ENCODE peak calls at places on chromosome 9, in ten cellular contexts. Q is spleen, W is BE2C, R is coronary artery, P is endothelial cell of umbilical vein, A is kidney epithelial cell, X is cardiac fibroblast, L is stomach, N is AG04450, V is body of pancreas. B is an unnamed sample.

GRCh38 chr9:125630436-125630835 is 76.6 kb downstream of the MAPKAP1 start:
- DNase-seq in R (no peak), W (no peak), N (no peak), P (no peak), X (peak; percentile 22), L (no peak), A (no peak), V (no peak), Q (no peak), B (no peak)

GRCh38 chr9:129125478-129125877 is 14.3 kb downstream of the PTPA start:
- DNase-seq in W (no peak), P (no peak), L (no peak), N (no peak), V (no peak), Q (no peak), R (no peak), X (peak; percentile 87), A (no peak), B (peak; percentile 88)

GRCh38 chr9:98873535-98874432 is 66.3 kb downstream of the GALNT12 start:
- DNase-seq in Q (no peak), R (no peak), V (peak; percentile 78), N (no peak), L (peak; percentile 51), A (no peak), X (peak; percentile 84), W (no peak), P (no peak), B (peak; percentile 70)

GRCh38 chr9:121281614-121282291 is 13.8 kb downstream of the GSN start:
- DNase-seq in L (peak; percentile 93), Q (peak; percentile 86), V (peak; percentile 88), A (peak; percentile 66), R (peak; percentile 90), X (peak; percentile 80), N (no peak), P (peak; percentile 68), W (no peak), B (peak; percentile 72)

GRCh38 chr9:78930281-78930680 is 633.4 kb downstream of the PSAT1 start:
- DNase-seq in Q (no peak), R (no peak), W (no peak), A (no peak), X (no peak), P (no peak), V (no peak), L (no peak), N (no peak), B (no peak)

GRCh38 chr9:108130896-108131295 is 641.3 kb upstream of the KLF4 start:
- DNase-seq in W (no peak), Q (no peak), A (no peak), P (no peak), N (no peak), V (no peak), L (peak; percentile 33), R (no peak), X (no peak), B (no peak)

GRCh38 chr9:89532478-89532877 is 34.6 kb upstream of the SEMA4D start:
- DNase-seq in X (no peak), A (no peak), V (no peak), R (no peak), P (no peak), N (no peak), W (no peak), Q (no peak), L (peak; percentile 28), B (no peak)

GRCh38 chr9:129568560-129569505 is 52.1 kb downstream of the C9orf50 start:
- DNase-seq in L (peak; percentile 71), P (no peak), X (peak; percentile 18), R (peak; percentile 79), N (no peak), W (peak; percentile 49), V (peak; percentile 68), Q (no peak), A (no peak), B (no peak)

GRCh38 chr9:135029434-135029833 is 58.0 kb upstream of the OLFM1 start:
- DNase-seq in P (no peak), L (no peak), R (no peak), Q (no peak), N (no peak), A (no peak), V (no peak), W (no peak), X (no peak), B (no peak)

GRCh38 chr9:12975496-12975895 is 200.7 kb downstream of the LURAP1L start:
- DNase-seq in W (no peak), Q (no peak), X (no peak), N (no peak), V (no peak), A (no peak), P (no peak), R (no peak), L (no peak), B (no peak)

GRCh38 chr9:97857603-97858392 is 4.8 kb downstream of the FOXE1 start:
- DNase-seq in W (no peak), R (no peak), A (no peak), L (no peak), P (no peak), N (no peak), V (no peak), Q (no peak), X (no peak), B (no peak)

GRCh38 chr9:93899609-93900435 is 55.3 kb downstream of the BARX1 start:
- DNase-seq in Q (peak; percentile 66), L (no peak), P (no peak), R (peak; percentile 65), V (no peak), A (no peak), X (no peak), W (no peak), N (no peak), B (no peak)

GRCh38 chr9:137193771-137194170 is 5.3 kb downstream of the SSNA1 start:
- DNase-seq in L (no peak), P (no peak), Q (no peak), W (no peak), N (no peak), A (no peak), R (no peak), V (peak; percentile 32), X (no peak), B (no peak)

GRCh38 chr9:76873056-76873792 is 32.7 kb downstream of the PRUNE2 start:
- DNase-seq in P (no peak), V (no peak), Q (no peak), N (no peak), R (no peak), W (peak; percentile 68), X (peak; percentile 35), L (no peak), A (no peak), B (peak; percentile 57)

GRCh38 chr9:88809371-88809770 is 181.9 kb upstream of the S1PR3 start:
- DNase-seq in W (no peak), N (no peak), R (peak; percentile 19), Q (no peak), L (no peak), X (peak; percentile 56), P (peak; percentile 59), A (no peak), V (no peak), B (peak; percentile 37)

GRCh38 chr9:21904776-21905175 is 89.4 kb downstream of the CDKN2A start:
- DNase-seq in W (no peak), L (no peak), R (no peak), P (no peak), X (no peak), A (no peak), N (no peak), Q (no peak), V (no peak), B (peak; percentile 15)
- TF ChIP-seq CTCF in W (no peak), L (no peak), R (no peak), P (no peak), X (peak; percentile 35), A (no peak), N (peak; percentile 13), Q (no peak), V (no peak), B (no peak)

GRCh38 chr9:100084734-100085133 is 14.1 kb downstream of the ERP44 start:
- DNase-seq in X (no peak), A (no peak), N (no peak), R (no peak), P (no peak), W (no peak), V (no peak), Q (no peak), L (no peak), B (no peak)
- H3K4me3 ChIP-seq in X (no peak overlapping the region), A (no peak overlapping the region), N (no peak overlapping the region), R (no peak overlapping the region), P (no peak overlapping the region), W (no peak overlapping the region), V (no peak overlapping the region), Q (no peak overlapping the region), L (no peak overlapping the region), B (no peak overlapping the region)

GRCh38 chr9:4594545-4594944 is 67.5 kb upstream of the PLPP6 start:
- DNase-seq in Q (no peak), N (no peak), L (no peak), X (no peak), A (no peak), P (no peak), V (no peak), W (no peak), R (no peak), B (no peak)

GRCh38 chr9:4592325-4592724 is 69.8 kb upstream of the PLPP6 start:
- DNase-seq in N (no peak), V (no peak), L (no peak), W (no peak), A (no peak), R (no peak), Q (no peak), P (no peak), X (no peak), B (no peak)

GRCh38 chr9:4594994-4595393 is 67.1 kb upstream of the PLPP6 start:
- DNase-seq in X (no peak), A (no peak), L (no peak), N (no peak), V (no peak), W (no peak), P (no peak), R (no peak), Q (no peak), B (no peak)

GRCh38 chr9:4591123-4591500 is 71.0 kb upstream of the PLPP6 start:
- DNase-seq in X (peak; percentile 28), A (no peak), R (no peak), Q (no peak), V (no peak), N (no peak), L (no peak), W (no peak), P (peak; percentile 70), B (no peak)

GRCh38 chr9:4592886-4593285 is 69.2 kb upstream of the PLPP6 start:
- DNase-seq in Q (no peak), R (no peak), X (no peak), P (peak; percentile 75), N (no peak), W (no peak), A (no peak), L (no peak), V (no peak), B (peak; percentile 10)
- TF ChIP-seq CTCF in Q (no peak), R (no peak), X (no peak), P (no peak), N (no peak), W (no peak), A (no peak), L (no peak), V (no peak), B (no peak)

DNA sequence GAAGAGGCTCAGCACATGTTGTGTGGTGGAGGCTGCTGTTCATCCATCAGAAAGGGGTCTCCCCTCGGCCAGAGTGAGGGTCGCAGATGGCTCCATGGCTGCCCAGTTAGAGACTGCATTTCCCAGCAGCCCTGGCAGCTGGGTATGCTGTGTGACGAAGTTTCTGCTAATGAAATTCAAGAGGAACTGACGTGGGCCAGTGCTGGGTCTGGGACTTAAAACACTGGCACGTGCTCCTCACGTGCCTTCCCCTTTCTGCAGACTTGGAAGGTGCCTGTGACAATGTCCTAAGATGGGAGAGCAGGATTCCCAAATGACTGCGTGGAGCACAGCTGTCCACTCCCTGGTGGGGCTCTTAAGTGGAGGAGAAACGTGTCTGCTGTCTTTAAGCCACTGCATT is 114.5 kb upstream of the RAPGEF1 start:
- DNase-seq in V (no peak), L (no peak), W (no peak), A (no peak), X (peak; percentile 47), R (no peak), P (no peak), N (no peak), Q (no peak), B (no peak)
- H3K4me3 ChIP-seq in V (no peak overlapping the region), L (no peak overlapping the region), W (no peak overlapping the region), A (no peak overlapping the region), X (no peak overlapping the region), R (no peak overlapping the region), P (no peak overlapping the region), N (no peak overlapping the region), Q (no peak overlapping the region), B (no peak overlapping the region)

B was measured in foreskin fibroblast.